ENCODE peak calls at places on chromosomes 4 and X, in seven cellular contexts. K, L, Y, B, G, Z and W are unnamed samples.

GRCh38 chr4:139878050-139878449 is 212.4 kb downstream of the MGST2 start:
- DNase-seq in K (no peak), L (no peak), Y (no peak), B (no peak), G (no peak), Z (no peak), W (no peak)

GRCh38 chr4:38672247-38673071 is 8.5 kb downstream of the KLF3 start:
- DNase-seq in K (no peak), L (no peak), Y (no peak), B (no peak), G (no peak), Z (no peak), W (no peak)

GRCh38 chr4:14294611-14295010 is 667.1 kb upstream of the BOD1L1 start:
- DNase-seq in K (no peak), L (no peak), Y (no peak), B (no peak), G (no peak), Z (no peak), W (no peak)

GRCh38 chr4:185587444-185588161 is 52.3 kb upstream of the PDLIM3 start:
- DNase-seq in K (peak), L (no peak), Y (no peak), B (no peak), G (no peak), Z (no peak), W (peak)

GRCh38 chr4:76526585-76526990 is 91.6 kb downstream of the SHROOM3 start:
- DNase-seq in K (no peak), L (no peak), Y (peak), B (peak), G (no peak), Z (no peak), W (no peak)

GRCh38 chr4:75056277-75056676 is 123.4 kb downstream of the PARM1 start:
- DNase-seq in K (no peak), L (no peak), Y (no peak), B (no peak), G (no peak), Z (no peak), W (no peak)

GRCh38 chrX:25023908-25024307 is 8.1 kb upstream of the ARX start:
- DNase-seq in K (no peak), L (no peak), Y (no peak), B (no peak), G (no peak), Z (no peak), W (no peak)

GRCh38 chr4:167100120-167100519 is 134.2 kb downstream of the SPOCK3 start:
- DNase-seq in K (no peak), L (peak), Y (no peak), B (peak), G (peak), Z (no peak), W (no peak)

GRCh38 chr4:145909773-145910172 is 28.9 kb downstream of the ZNF827 start:
- DNase-seq in K (no peak), L (no peak), Y (no peak), B (no peak), G (no peak), Z (no peak), W (no peak)

GRCh38 chrX:48472851-48473717 is 2.9 kb upstream of the FTSJ1 start:
- DNase-seq in K (no peak), L (no peak), Y (no peak), B (no peak), G (no peak), Z (no peak), W (no peak)

GRCh38 chr4:3389879-3390840 is 51.6 kb upstream of the HGFAC start:
- DNase-seq in K (no peak), L (no peak), Y (no peak), B (no peak), G (no peak), Z (no peak), W (no peak)

GRCh38 chr4:8647094-8647570 is 54.6 kb downstream of the CPZ start:
- DNase-seq in K (no peak), L (no peak), Y (no peak), B (no peak), G (no peak), Z (no peak), W (peak)

GRCh38 chrX:97638621-97639020 is 754.9 kb downstream of the RPA4 start:
- DNase-seq in K (no peak), L (no peak), Y (no peak), B (no peak), G (no peak), Z (no peak), W (no peak)

GRCh38 chr4:157115613-157116340 is 39.8 kb downstream of the GLRB start:
- DNase-seq in K (no peak), L (no peak), Y (no peak), B (no peak), G (peak), Z (no peak), W (no peak)

GRCh38 chr4:109576462-109576861 is 16.4 kb downstream of the MCUB start:
- DNase-seq in K (no peak), L (no peak), Y (peak), B (peak), G (peak), Z (no peak), W (no peak)

GRCh38 chr4:42142586-42142985 is 9.9 kb downstream of the BEND4 start:
- DNase-seq in K (no peak), L (no peak), Y (no peak), B (no peak), G (no peak), Z (no peak), W (no peak)

GRCh38 chr4:28225689-28226353 is 1365.2 kb downstream of the STIM2 start:
- DNase-seq in K (no peak), L (peak), Y (no peak), B (no peak), G (no peak), Z (no peak), W (no peak)

GRCh38 chr4:89400408-89401035 is 92.9 kb upstream of the GPRIN3 start:
- DNase-seq in K (no peak), L (no peak), Y (no peak), B (no peak), G (no peak), Z (no peak), W (no peak)

GRCh38 chr4:122614621-122615020 is 6.2 kb downstream of the IL21 start:
- DNase-seq in K (no peak), L (no peak), Y (no peak), B (no peak), G (no peak), Z (no peak), W (no peak)

GRCh38 chr4:4990857-4991540 is 28.3 kb downstream of the CYTL1 start:
- DNase-seq in K (peak), L (no peak), Y (no peak), B (no peak), G (peak), Z (peak), W (no peak)

GRCh38 chr4:127634181-127634580 is 1.4 kb downstream of the INTU start:
- DNase-seq in K (no peak), L (no peak), Y (no peak), B (no peak), G (no peak), Z (no peak), W (no peak)

GRCh38 chr4:5756271-5756670 is 45.3 kb downstream of the EVC start:
- DNase-seq in K (no peak), L (no peak), Y (no peak), B (no peak), G (no peak), Z (no peak), W (no peak)

GRCh38 chrX:82134378-82134777 is 932.5 kb downstream of the SH3BGRL start:
- DNase-seq in K (no peak), L (no peak), Y (no peak), B (no peak), G (no peak), Z (no peak), W (no peak)

GRCh38 chr4:26088433-26088928 is 174.5 kb downstream of the SMIM20 start:
- DNase-seq in K (no peak), L (no peak), Y (no peak), B (no peak), G (peak), Z (no peak), W (no peak)

GRCh38 chr4:86778169-86778568 is 71.0 kb downstream of the SLC10A6 start:
- DNase-seq in K (no peak), L (no peak), Y (no peak), B (no peak), G (no peak), Z (no peak), W (no peak)

GRCh38 chrX:14363719-14364118 is 165.6 kb upstream of the GLRA2 start:
- DNase-seq in K (no peak), L (no peak), Y (no peak), B (no peak), G (no peak), Z (no peak), W (no peak)

GRCh38 chr4:121192500-121192899 is 28.4 kb upstream of the TNIP3 start:
- DNase-seq in K (no peak), L (no peak), Y (peak), B (peak), G (peak), Z (no peak), W (no peak)

GRCh38 chr4:168631241-168632151 is 134.6 kb downstream of the PALLD start:
- DNase-seq in K (peak), L (no peak), Y (no peak), B (peak), G (peak), Z (peak), W (peak)

GRCh38 chrX:49269768-49270248 is at the start of gene PPP1R3F:
- DNase-seq in K (no peak), L (no peak), Y (peak), B (no peak), G (no peak), Z (no peak), W (no peak)

GRCh38 chr4:7630559-7631287 is 196.0 kb upstream of the PSAPL1 start:
- DNase-seq in K (peak), L (peak), Y (no peak), B (peak), G (peak), Z (peak), W (no peak)

GRCh38 chr4:56505269-56506109 is at the start of gene ARL9:
- DNase-seq in K (peak), L (peak), Y (peak), B (peak), G (no peak), Z (peak), W (peak)

GRCh38 chr4:153541426-153542096 is 75.4 kb downstream of the TMEM131L start:
- DNase-seq in K (no peak), L (no peak), Y (no peak), B (no peak), G (peak), Z (no peak), W (no peak)